ENCODE peak calls at places on chromosomes 6 and 20, in nine cellular contexts. S, T, B, A, I, F, O, W and H are unnamed samples.
A peak's percentile ranks its signal among the peaks of the same experiment; 100 is the strongest.

GRCh38 chr20:63473555-63474449 is 1.3 kb upstream of the KCNQ2 start:
- DNase-seq in B (no peak), A (no peak), W (no peak), F (no peak), I (no peak), T (no peak), O (no peak), S (no peak), H (no peak)

GRCh38 chr6:159953091-159953581 is 15.7 kb upstream of the IGF2R start:
- DNase-seq in O (no peak), B (peak; percentile 31), F (peak; percentile 66), S (peak; percentile 41), T (no peak), W (no peak), I (peak; percentile 78), A (no peak), H (peak; percentile 37)

GRCh38 chr6:41373919-41374617 is 38.7 kb downstream of the NCR2 start:
- DNase-seq in W (no peak), O (no peak), I (no peak), S (no peak), A (peak; percentile 46), F (no peak), B (no peak), T (no peak), H (no peak)

GRCh38 chr20:55437778-55438417 is 567.4 kb downstream of the CBLN4 start:
- DNase-seq in O (no peak), B (no peak), F (no peak), S (no peak), T (no peak), A (no peak), I (no peak), W (no peak), H (no peak)

GRCh38 chr6:83062225-83062624 is 3.4 kb downstream of the UBE3D start:
- DNase-seq in W (no peak), F (no peak), S (no peak), A (no peak), T (no peak), B (no peak), I (no peak), O (no peak), H (no peak)

GRCh38 chr20:32083469-32083868 is 26.0 kb upstream of the TM9SF4 start:
- DNase-seq in S (no peak), F (no peak), T (no peak), O (no peak), I (no peak), A (no peak), B (no peak), W (no peak), H (no peak)

GRCh38 chr20:31587545-31588389 is 17.3 kb upstream of the ID1 start:
- DNase-seq in B (peak; percentile 71), F (no peak), T (no peak), O (no peak), I (no peak), S (peak; percentile 84), A (peak; percentile 56), W (no peak), H (peak; percentile 65)

GRCh38 chr6:4610256-4610655 is 165.9 kb upstream of the CDYL start:
- DNase-seq in F (no peak), W (no peak), T (no peak), A (no peak), I (peak; percentile 75), S (peak; percentile 62), B (peak; percentile 62), O (no peak), H (peak; percentile 26)

GRCh38 chr6:85465762-85466161 is 15.9 kb downstream of the NT5E start:
- DNase-seq in O (no peak), A (no peak), B (no peak), F (no peak), T (no peak), S (no peak), I (no peak), W (no peak), H (no peak)

GRCh38 chr6:36594816-36595167 is 630 bp downstream of the SRSF3 start:
- DNase-seq in I (no peak), A (no peak), B (no peak), W (no peak), S (no peak), O (no peak), T (no peak), F (no peak), H (no peak)

GRCh38 chr6:100549406-100550167 is 84.9 kb upstream of the SIM1 start:
- DNase-seq in W (no peak), A (no peak), O (no peak), F (no peak), I (no peak), S (no peak), B (no peak), T (no peak), H (no peak)

GRCh38 chr20:38805502-38805957 is at the start of gene PPP1R16B:
- DNase-seq in I (peak; percentile 63), F (peak; percentile 69), B (peak; percentile 58), W (peak; percentile 26), T (no peak), A (peak; percentile 76), S (peak; percentile 62), O (peak; percentile 77), H (peak; percentile 38)

GRCh38 chr6:104957301-104958177 is 632 bp downstream of the LIN28B start:
- DNase-seq in F (no peak), B (no peak), S (no peak), T (no peak), O (no peak), W (peak; percentile 19), A (peak; percentile 41), I (no peak), H (no peak)

GRCh38 chr6:167825759-167826229 is 917 bp upstream of the AFDN start:
- DNase-seq in T (peak; percentile 80), A (peak; percentile 84), W (peak; percentile 56), I (peak; percentile 62), F (peak; percentile 89), B (peak; percentile 47), S (peak; percentile 38), O (no peak), H (peak; percentile 82)

GRCh38 chr6:147837540-147837939 is 329.1 kb downstream of the SAMD5 start:
- DNase-seq in I (no peak), S (no peak), F (no peak), A (no peak), T (no peak), B (no peak), O (no peak), W (no peak), H (no peak)

GRCh38 chr6:42451146-42451594 is 556 bp downstream of the TRERF1 start:
- DNase-seq in I (no peak), T (no peak), W (no peak), F (no peak), S (no peak), B (no peak), A (no peak), O (no peak), H (no peak)

GRCh38 chr20:35305682-35306556 is 13.7 kb upstream of the FAM83C start:
- DNase-seq in A (no peak), S (peak; percentile 77), F (no peak), B (no peak), I (peak; percentile 83), W (peak; percentile 98), T (no peak), O (no peak), H (no peak)
- H3K27ac ChIP-seq in A (no peak overlapping the region), S (no peak overlapping the region), F (no peak overlapping the region), B (no peak overlapping the region), I (no peak overlapping the region), W (peak overlapping the region; percentile 95), T (peak overlapping the region; percentile 55), O (no peak overlapping the region), H (peak overlapping the region; percentile 43)

GRCh38 chr20:6562111-6562510 is 205.4 kb upstream of the BMP2 start:
- DNase-seq in W (no peak), F (no peak), T (no peak), I (no peak), S (no peak), O (no peak), B (no peak), A (no peak), H (no peak)
- H3K27ac ChIP-seq in W (no peak overlapping the region), F (no peak overlapping the region), T (no peak overlapping the region), I (no peak overlapping the region), S (no peak overlapping the region), O (no peak overlapping the region), B (no peak overlapping the region), A (no peak overlapping the region), H (no peak overlapping the region)

DNA sequence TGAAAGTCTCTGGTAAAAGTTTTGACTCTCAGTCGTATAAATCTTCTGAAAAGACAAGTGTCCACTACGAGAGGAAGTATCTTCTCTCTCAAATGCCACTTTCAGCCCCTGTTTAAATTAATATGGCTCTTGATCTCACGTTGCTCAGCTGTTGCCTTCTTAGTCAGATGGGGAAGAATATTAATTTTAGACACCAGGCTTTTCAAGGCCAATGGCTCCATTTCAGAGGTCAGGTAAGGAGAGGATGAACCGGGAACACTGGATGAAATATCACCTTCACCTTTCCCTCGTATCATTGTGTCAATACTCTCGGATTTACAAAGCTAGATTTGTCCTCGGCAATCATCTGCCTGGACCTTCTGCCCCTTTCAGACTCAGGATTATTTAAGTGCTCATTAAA is at the start of gene MYLK4:
- DNase-seq in W (no peak), F (no peak), S (no peak), T (no peak), A (no peak), O (no peak), I (no peak), B (no peak), H (no peak)
- H3K27ac ChIP-seq in W (no peak within 1 kb of the TSS), F (no peak within 1 kb of the TSS), S (no peak within 1 kb of the TSS), T (no peak within 1 kb of the TSS), A (no peak within 1 kb of the TSS), O (no peak within 1 kb of the TSS), I (no peak within 1 kb of the TSS), B (no peak within 1 kb of the TSS), H (no peak within 1 kb of the TSS)

GRCh38 chr6:34839696-34840352 is 47.9 kb downstream of the BLTP3A start:
- DNase-seq in W (no peak), B (no peak), A (no peak), T (no peak), I (no peak), S (no peak), F (no peak), O (no peak), H (no peak)

GRCh38 chr6:34836451-34836850 is 44.6 kb downstream of the BLTP3A start:
- DNase-seq in O (no peak), F (no peak), A (no peak), W (no peak), B (no peak), T (no peak), S (no peak), I (no peak), H (no peak)

GRCh38 chr6:34837500-34837899 is 45.6 kb downstream of the BLTP3A start:
- DNase-seq in O (no peak), B (no peak), T (no peak), I (no peak), W (no peak), F (no peak), S (no peak), A (no peak), H (no peak)

GRCh38 chr6:34834789-34835518 is 43.1 kb downstream of the BLTP3A start:
- DNase-seq in B (no peak), S (no peak), O (no peak), I (no peak), A (no peak), T (no peak), W (no peak), F (no peak), H (no peak)

DNA sequence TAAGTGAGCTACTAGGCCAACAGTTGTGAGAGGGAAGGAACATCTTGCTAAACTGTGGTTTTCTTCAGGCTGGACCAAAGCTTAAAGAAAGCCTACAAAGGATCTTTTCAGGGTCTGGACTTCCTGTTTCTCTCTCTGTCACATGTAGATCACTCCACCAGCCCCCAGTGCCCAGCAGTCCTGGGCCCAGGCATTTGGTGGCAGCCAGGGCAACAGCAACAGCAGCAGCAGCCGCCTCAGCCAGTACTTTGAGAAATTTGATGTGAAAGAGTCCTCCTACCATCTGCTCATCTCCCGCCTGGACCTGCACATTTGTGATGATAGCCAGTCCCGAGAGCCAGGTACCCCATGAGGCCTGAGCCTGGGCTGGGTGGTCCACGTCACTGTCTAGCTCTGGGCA is 44.1 kb downstream of the BLTP3A start:
- DNase-seq in S (no peak), I (no peak), B (no peak), W (no peak), T (no peak), A (no peak), F (no peak), O (no peak), H (no peak)
- H3K27ac ChIP-seq in S (no peak overlapping the region), I (no peak overlapping the region), B (no peak overlapping the region), W (no peak overlapping the region), T (no peak overlapping the region), A (no peak overlapping the region), F (no peak overlapping the region), O (no peak overlapping the region), H (no peak overlapping the region)